ENCODE peak calls at places on chromosomes 11 and 22, in seven cellular contexts. V is A549; G is aorta; R is fibroblast of pulmonary artery; Z is cardiac fibroblast; T is upper lobe of right lung; I is CD4-positive, alpha-beta memory T cell. M is an unnamed sample.
A peak's percentile ranks its signal among the peaks of the same experiment; 100 is the strongest.

GRCh38 chr11:65663634-65664200 is 1.0 kb upstream of the RELA start:
- DNase-seq in V (no peak), R (peak; percentile 75), Z (peak; percentile 79), T (peak; percentile 80), I (peak; percentile 61), G (no peak), M (peak; percentile 72)

GRCh38 chr22:43343262-43343988 is at the start of gene SCUBE1:
- DNase-seq in R (peak; percentile 20), V (peak; percentile 17), Z (peak; percentile 29), G (peak; percentile 66), T (peak; percentile 85), I (no peak), M (peak; percentile 81)

GRCh38 chr11:78465169-78465942 is 47.7 kb upstream of the GAB2 start:
- DNase-seq in I (peak; percentile 55), V (no peak), R (no peak), T (no peak), Z (no peak), G (no peak), M (no peak)

GRCh38 chr11:3920148-3920852 is 64.8 kb downstream of the STIM1 start:
- DNase-seq in Z (peak; percentile 64), R (peak; percentile 54), G (peak; percentile 55), V (peak; percentile 19), I (peak; percentile 80), T (no peak), M (peak; percentile 52)

GRCh38 chr11:129374081-129374992 is 1.3 kb upstream of the BARX2 start:
- DNase-seq in G (no peak), Z (no peak), R (no peak), I (no peak), V (peak; percentile 1), T (no peak), M (no peak)

GRCh38 chr22:35797411-35797810 is 79.7 kb downstream of the APOL5 start:
- DNase-seq in Z (no peak), T (no peak), V (no peak), I (no peak), G (no peak), R (no peak), M (no peak)

GRCh38 chr11:35735903-35736302 is 73.3 kb downstream of the TRIM44 start:
- DNase-seq in V (no peak), I (no peak), T (no peak), R (peak; percentile 69), G (no peak), Z (peak; percentile 20), M (no peak)

GRCh38 chr11:96358321-96358720 is 15.3 kb upstream of the MAML2 start:
- DNase-seq in V (no peak), G (no peak), I (no peak), T (no peak), Z (no peak), R (no peak), M (no peak)

GRCh38 chr22:27990879-27991278 is 71.8 kb upstream of the PITPNB start:
- DNase-seq in Z (peak; percentile 58), T (no peak), I (no peak), G (peak; percentile 77), V (peak; percentile 16), R (peak; percentile 51), M (peak; percentile 81)

GRCh38 chr11:112453601-112454577 is 193.2 kb upstream of the PLET1 start:
- DNase-seq in T (peak; percentile 70), V (peak; percentile 30), Z (peak; percentile 46), I (no peak), R (peak; percentile 38), G (peak; percentile 52), M (peak; percentile 57)

GRCh38 chr22:36838119-36839030 is 21.5 kb upstream of the PVALB start:
- DNase-seq in T (peak; percentile 22), V (no peak), I (no peak), G (no peak), Z (no peak), R (no peak), M (no peak)

GRCh38 chr22:36835903-36836302 is 19.1 kb upstream of the PVALB start:
- DNase-seq in Z (no peak), T (no peak), I (no peak), V (no peak), G (no peak), R (no peak), M (no peak)

GRCh38 chr22:36839356-36840073 is 21.3 kb upstream of the NCF4 start:
- DNase-seq in G (no peak), T (peak; percentile 15), R (peak; percentile 53), V (no peak), Z (peak; percentile 10), I (peak; percentile 13), M (no peak)
- H3K4me3 ChIP-seq in G (no peak overlapping the region), T (no peak overlapping the region), R (no peak overlapping the region), V (no peak overlapping the region), Z (no peak overlapping the region), I (no peak overlapping the region), M (no peak overlapping the region)

GRCh38 chr11:83159901-83160865 is 3.3 kb downstream of the PCF11 start:
- DNase-seq in I (no peak), Z (peak; percentile 46), T (no peak), R (peak; percentile 42), G (no peak), V (peak; percentile 23), M (no peak)
- H3K4me3 ChIP-seq in I (peak overlapping the region; percentile 42), Z (peak overlapping the region; percentile 91), T (peak overlapping the region; percentile 90), R (peak overlapping the region; percentile 97), G (peak overlapping the region; percentile 97), V (peak overlapping the region; percentile 97), M (peak overlapping the region; percentile 65)

GRCh38 chr11:45806937-45807791 is 2.2 kb downstream of the SLC35C1 start:
- DNase-seq in I (no peak), T (no peak), R (peak; percentile 7), Z (no peak), G (no peak), V (no peak), M (no peak)
- H3K4me3 ChIP-seq in I (no peak overlapping the region), T (peak overlapping the region; percentile 17), R (peak overlapping the region; percentile 90), Z (peak overlapping the region; percentile 86), G (no peak overlapping the region), V (no peak overlapping the region), M (no peak overlapping the region)

GRCh38 chr11:79822771-79823170 is 381.9 kb upstream of the TENM4 start:
- DNase-seq in Z (no peak), I (no peak), R (no peak), T (no peak), V (no peak), G (no peak), M (no peak)
- H3K4me3 ChIP-seq in Z (no peak overlapping the region), I (no peak overlapping the region), R (no peak overlapping the region), T (no peak overlapping the region), V (no peak overlapping the region), G (no peak overlapping the region), M (no peak overlapping the region)

DNA sequence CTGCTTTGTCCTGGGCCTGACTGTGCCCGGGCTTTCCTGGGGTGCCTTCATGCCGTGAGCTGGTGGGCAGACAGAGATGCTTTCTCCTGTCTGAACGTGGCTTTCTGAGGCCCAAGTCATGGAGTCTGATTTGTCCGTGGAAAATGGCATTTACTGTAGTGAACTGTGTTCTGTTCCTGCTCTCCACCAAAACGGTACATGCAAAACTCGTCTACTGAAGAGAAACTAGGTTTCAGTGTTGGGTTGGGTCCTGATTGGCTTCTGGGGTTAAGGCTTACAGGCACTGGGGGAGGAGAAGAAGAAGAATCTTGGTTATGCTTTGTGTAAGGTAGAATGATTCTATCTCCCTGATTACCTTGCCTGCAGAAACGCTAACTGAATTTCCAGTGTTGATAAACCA is 541.7 kb downstream of the NTM start:
- DNase-seq in Z (no peak), R (no peak), T (no peak), I (no peak), V (no peak), G (no peak), M (no peak)
- H3K4me3 ChIP-seq in Z (peak overlapping the region; percentile 86), R (no peak overlapping the region), T (no peak overlapping the region), I (no peak overlapping the region), V (no peak overlapping the region), G (no peak overlapping the region), M (peak overlapping the region; percentile 61)